ENCODE peak calls at places on chromosome 10, in ten cellular contexts. P is EL; F is NCI-H1694; Q is left ventricle myocardium inferior; A is ACHN; N is stimulated activated CD4-positive, alpha-beta T cell treated with anti-CD3 and anti-CD28 coated beads, Interleukin-1b, Interleukin-23, amount 100 ng/mL, for 24 hours; I is anterior cingulate cortex; E is GM23248; L is GDM1; R is activated CD4-positive, alpha-beta T cell treated with anti-CD3 and anti-CD28 coated beads for 24 hours. O is an unnamed sample.

GRCh38 chr10:32131388-32131787 is 75.2 kb upstream of the KIF5B start:
- DNase-seq in N (no peak), I (no peak), P (no peak), Q (no peak), L (peak), E (no peak), R (no peak), F (no peak), A (no peak), O (no peak)

GRCh38 chr10:35359873-35360272 is 23.6 kb downstream of the CCNY start:
- DNase-seq in N (no peak), F (no peak), Q (no peak), E (no peak), P (no peak), L (no peak), I (no peak), A (no peak), R (no peak), O (no peak)

GRCh38 chr10:102948163-102948562 is 30.1 kb downstream of the CNNM2 start:
- DNase-seq in Q (no peak), R (no peak), E (no peak), F (no peak), P (no peak), N (no peak), A (no peak), L (no peak), I (no peak), O (no peak)

GRCh38 chr10:127027786-127028185 is 122.6 kb downstream of the DOCK1 start:
- DNase-seq in P (no peak), Q (no peak), E (no peak), A (no peak), R (no peak), L (no peak), N (no peak), F (no peak), I (no peak), O (peak)

GRCh38 chr10:103232772-103233488 is 12.8 kb upstream of the RPEL1 start:
- DNase-seq in Q (no peak), F (no peak), A (peak), P (peak), N (no peak), I (no peak), L (no peak), R (no peak), E (peak), O (no peak)

GRCh38 chr10:103153765-103154197 is 39.3 kb downstream of the NT5C2 start:
- DNase-seq in L (no peak), Q (no peak), E (peak), A (no peak), P (peak), F (no peak), I (no peak), N (no peak), R (no peak), O (no peak)

GRCh38 chr10:11876805-11877395 is 53.7 kb downstream of the PROSER2 start:
- DNase-seq in N (no peak), R (no peak), A (no peak), I (no peak), Q (no peak), L (no peak), E (no peak), F (no peak), P (no peak), O (no peak)

GRCh38 chr10:2282194-2282593 is 544.9 kb upstream of the ADARB2 start:
- DNase-seq in N (no peak), P (no peak), A (no peak), Q (no peak), I (no peak), R (no peak), F (no peak), L (no peak), E (no peak), O (no peak)

GRCh38 chr10:23530079-23530478 is 91.2 kb downstream of the OTUD1 start:
- DNase-seq in Q (no peak), R (no peak), I (no peak), F (no peak), E (peak), A (no peak), N (no peak), P (no peak), L (no peak), O (no peak)

GRCh38 chr10:95377950-95378349 is 87.1 kb upstream of the PDLIM1 start:
- DNase-seq in E (no peak), R (no peak), F (no peak), Q (no peak), P (no peak), N (no peak), A (no peak), I (no peak), L (no peak), O (no peak)

GRCh38 chr10:79038841-79039201 is 29.9 kb upstream of the ZMIZ1 start:
- DNase-seq in I (no peak), E (no peak), L (no peak), F (no peak), R (no peak), P (no peak), Q (no peak), N (no peak), A (no peak), O (peak)

GRCh38 chr10:35004651-35005050 is 85.5 kb downstream of the CUL2 start:
- DNase-seq in L (no peak), A (no peak), N (no peak), F (no peak), E (peak), R (no peak), Q (no peak), I (no peak), P (peak), O (no peak)